ENCODE peak calls at places on chromosomes 4 and X, in five cellular contexts. One of them, this sample, is unnamed.
A peak's percentile ranks its signal among the peaks of the same experiment; 100 is the strongest.

GRCh38 chrX:54358424-54359211 is 772 bp upstream of the WNK3 start:
- DNase-seq in lung: peak; percentile 38
- DNase-seq in vagina: no peak
- DNase-seq in astrocyte: peak; percentile 63
- DNase-seq in cardiac muscle cell: peak; percentile 82
- DNase-seq in this sample: peak; percentile 52

GRCh38 chr4:159035570-159035969 is 67.3 kb upstream of the RAPGEF2 start:
- DNase-seq in lung: no peak
- DNase-seq in vagina: no peak
- DNase-seq in astrocyte: no peak
- DNase-seq in cardiac muscle cell: no peak
- DNase-seq in this sample: no peak

GRCh38 chr4:110510955-110511544 is 35.1 kb downstream of the ENPEP start:
- DNase-seq in lung: no peak
- DNase-seq in vagina: no peak
- DNase-seq in astrocyte: peak; percentile 25
- DNase-seq in cardiac muscle cell: peak; percentile 76
- DNase-seq in this sample: no peak

GRCh38 chrX:19440713-19441112 is 74.6 kb downstream of the MAP3K15 start:
- DNase-seq in lung: no peak
- DNase-seq in vagina: no peak
- DNase-seq in astrocyte: peak; percentile 39
- DNase-seq in cardiac muscle cell: peak; percentile 82
- DNase-seq in this sample: no peak

GRCh38 chrX:150460063-150460462 is 96.9 kb downstream of the MAMLD1 start:
- DNase-seq in lung: no peak
- DNase-seq in vagina: peak; percentile 40
- DNase-seq in astrocyte: no peak
- DNase-seq in cardiac muscle cell: no peak
- DNase-seq in this sample: no peak

GRCh38 chr4:8849266-8850073 is 22.2 kb downstream of the HMX1 start:
- DNase-seq in lung: no peak
- DNase-seq in vagina: no peak
- DNase-seq in astrocyte: no peak
- DNase-seq in cardiac muscle cell: no peak
- DNase-seq in this sample: peak; percentile 8

GRCh38 chrX:49932786-49933185 is 10.4 kb downstream of the CLCN5 start:
- DNase-seq in lung: no peak
- DNase-seq in vagina: no peak
- DNase-seq in astrocyte: no peak
- DNase-seq in cardiac muscle cell: no peak
- DNase-seq in this sample: no peak

GRCh38 chr4:82898322-82899243 is 2.0 kb upstream of the THAP9 start:
- DNase-seq in lung: peak; percentile 67
- DNase-seq in vagina: no peak
- DNase-seq in astrocyte: peak; percentile 92
- DNase-seq in cardiac muscle cell: peak; percentile 92
- DNase-seq in this sample: peak; percentile 64

GRCh38 chr4:184255361-184255760 is 37.7 kb upstream of the ENPP6 start:
- DNase-seq in lung: no peak
- DNase-seq in vagina: peak; percentile 78
- DNase-seq in astrocyte: no peak
- DNase-seq in cardiac muscle cell: no peak
- DNase-seq in this sample: no peak

GRCh38 chr4:99827857-99828256 is 11.2 kb downstream of the DAPP1 start:
- DNase-seq in lung: no peak
- DNase-seq in vagina: no peak
- DNase-seq in astrocyte: no peak
- DNase-seq in cardiac muscle cell: no peak
- DNase-seq in this sample: no peak

GRCh38 chrX:85244411-85245210 is 820 bp downstream of the ZNF711 start:
- DNase-seq in lung: no peak
- DNase-seq in vagina: no peak
- DNase-seq in astrocyte: peak; percentile 18
- DNase-seq in cardiac muscle cell: peak; percentile 24
- DNase-seq in this sample: peak; percentile 29

GRCh38 chr4:1411436-1412375 is 5.5 kb upstream of the NKX1-1 start:
- DNase-seq in lung: no peak
- DNase-seq in vagina: no peak
- DNase-seq in astrocyte: no peak
- DNase-seq in cardiac muscle cell: no peak
- DNase-seq in this sample: no peak

GRCh38 chr4:37908488-37909343 is 17.8 kb downstream of the TBC1D1 start:
- DNase-seq in lung: no peak
- DNase-seq in vagina: no peak
- DNase-seq in astrocyte: peak; percentile 76
- DNase-seq in cardiac muscle cell: peak; percentile 65
- DNase-seq in this sample: no peak

GRCh38 chrX:133495464-133496391 is 80.4 kb upstream of the GPC4 start:
- DNase-seq in lung: no peak
- DNase-seq in vagina: no peak
- DNase-seq in astrocyte: peak; percentile 80
- DNase-seq in cardiac muscle cell: peak; percentile 64
- DNase-seq in this sample: peak; percentile 27

GRCh38 chr4:33297091-33297490 is 2576.9 kb downstream of the PCDH7 start:
- DNase-seq in lung: no peak
- DNase-seq in vagina: no peak
- DNase-seq in astrocyte: no peak
- DNase-seq in cardiac muscle cell: no peak
- DNase-seq in this sample: no peak

GRCh38 chr4:84684361-84684760 is 101.4 kb downstream of the CDS1 start:
- DNase-seq in lung: no peak
- DNase-seq in vagina: no peak
- DNase-seq in astrocyte: peak; percentile 66
- DNase-seq in cardiac muscle cell: no peak
- DNase-seq in this sample: no peak

GRCh38 chrX:102976793-102977495 is 39.9 kb downstream of the RAB40AL start:
- DNase-seq in lung: no peak
- DNase-seq in vagina: no peak
- DNase-seq in astrocyte: peak; percentile 82
- DNase-seq in cardiac muscle cell: peak; percentile 22
- DNase-seq in this sample: peak; percentile 18

GRCh38 chrX:14073158-14073557 is 43.5 kb upstream of the GEMIN8 start:
- DNase-seq in lung: no peak
- DNase-seq in vagina: no peak
- DNase-seq in astrocyte: no peak
- DNase-seq in cardiac muscle cell: no peak
- DNase-seq in this sample: no peak

GRCh38 chr4:170111100-170111499 is 21.3 kb upstream of the AADAT start:
- DNase-seq in lung: no peak
- DNase-seq in vagina: no peak
- DNase-seq in astrocyte: no peak
- DNase-seq in cardiac muscle cell: no peak
- DNase-seq in this sample: no peak

GRCh38 chrX:2548731-2549423 is 48.1 kb upstream of the DHRSX start:
- DNase-seq in lung: no peak
- DNase-seq in vagina: no peak
- DNase-seq in astrocyte: no peak
- DNase-seq in cardiac muscle cell: no peak
- DNase-seq in this sample: no peak

GRCh38 chr4:83393908-83394307 is 59.3 kb upstream of the HPSE start:
- DNase-seq in lung: no peak
- DNase-seq in vagina: no peak
- DNase-seq in astrocyte: no peak
- DNase-seq in cardiac muscle cell: no peak
- DNase-seq in this sample: no peak

GRCh38 chrX:48090123-48090522 is 18.7 kb upstream of the ZNF630 start:
- DNase-seq in lung: no peak
- DNase-seq in vagina: no peak
- DNase-seq in astrocyte: no peak
- DNase-seq in cardiac muscle cell: no peak
- DNase-seq in this sample: no peak

GRCh38 chr4:2981256-2981804 is 18.0 kb downstream of the GRK4 start:
- DNase-seq in lung: no peak
- DNase-seq in vagina: no peak
- DNase-seq in astrocyte: no peak
- DNase-seq in cardiac muscle cell: no peak
- DNase-seq in this sample: no peak

GRCh38 chrX:74924449-74925209 is 623 bp downstream of the NEXMIF start:
- DNase-seq in lung: peak; percentile 33
- DNase-seq in vagina: no peak
- DNase-seq in astrocyte: peak; percentile 1
- DNase-seq in cardiac muscle cell: peak; percentile 25
- DNase-seq in this sample: peak; percentile 64

GRCh38 chr4:110164856-110165255 is 33.6 kb downstream of the ELOVL6 start:
- DNase-seq in lung: no peak
- DNase-seq in vagina: no peak
- DNase-seq in astrocyte: no peak
- DNase-seq in cardiac muscle cell: no peak
- DNase-seq in this sample: no peak

GRCh38 chr4:158295053-158295452 is 84.8 kb downstream of the TMEM144 start:
- DNase-seq in lung: no peak
- DNase-seq in vagina: no peak
- DNase-seq in astrocyte: no peak
- DNase-seq in cardiac muscle cell: no peak
- DNase-seq in this sample: no peak

GRCh38 chr4:766152-766515 is 59.8 kb downstream of the CPLX1 start:
- DNase-seq in lung: no peak
- DNase-seq in vagina: no peak
- DNase-seq in astrocyte: peak; percentile 46
- DNase-seq in cardiac muscle cell: peak; percentile 33
- DNase-seq in this sample: no peak

GRCh38 chrX:46531442-46531841 is 13.8 kb downstream of the ZNF674 start:
- DNase-seq in lung: no peak
- DNase-seq in vagina: no peak
- DNase-seq in astrocyte: no peak
- DNase-seq in cardiac muscle cell: no peak
- DNase-seq in this sample: no peak
- H3K4me1 ChIP-seq in lung: no peaks in the 10 kb centered on the region
- H3K4me1 ChIP-seq in vagina: no peaks in the 10 kb centered on the region
- H3K4me1 ChIP-seq in astrocyte: no peaks in the 10 kb centered on the region
- H3K4me1 ChIP-seq in cardiac muscle cell: no peaks in the 10 kb centered on the region
- H3K4me1 ChIP-seq in this sample: no peaks in the 10 kb centered on the region

DNA sequence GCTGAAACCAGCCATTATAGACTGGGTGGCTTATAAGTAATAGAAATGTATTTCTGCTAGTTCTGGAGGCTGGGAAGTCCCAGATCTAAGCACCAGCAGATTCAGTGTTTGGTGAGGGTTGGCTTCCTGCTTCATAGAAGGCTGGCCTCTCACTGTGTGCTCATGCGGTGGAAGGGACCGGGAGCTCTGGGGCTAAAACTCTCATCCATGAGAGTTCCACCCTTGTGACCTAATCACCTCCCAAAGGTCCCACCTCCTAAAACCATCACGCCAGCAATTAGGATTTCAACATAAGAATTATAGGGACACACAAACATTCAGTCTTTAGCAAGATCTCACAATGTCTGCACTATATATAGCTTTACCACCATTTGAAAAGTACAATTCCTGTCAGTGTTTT is 215.2 kb downstream of the CBR4 start:
- DNase-seq in lung: no peak
- DNase-seq in vagina: no peak
- DNase-seq in astrocyte: no peak
- DNase-seq in cardiac muscle cell: no peak
- DNase-seq in this sample: no peak
- H3K27ac ChIP-seq in lung: no peak overlapping the region
- H3K27ac ChIP-seq in vagina: no peak overlapping the region
- H3K27ac ChIP-seq in astrocyte: peak overlapping the region; percentile 97
- H3K27ac ChIP-seq in cardiac muscle cell: no peak overlapping the region
- H3K27ac ChIP-seq in this sample: no peak overlapping the region

GRCh38 chr4:57081651-57082349 is 28.4 kb downstream of the IGFBP7 start:
- DNase-seq in lung: no peak
- DNase-seq in vagina: no peak
- DNase-seq in astrocyte: no peak
- DNase-seq in cardiac muscle cell: no peak
- DNase-seq in this sample: no peak
- H3K4me1 ChIP-seq in lung: peaks cover 15% of the 10 kb centered on the region
- H3K4me1 ChIP-seq in vagina: peaks cover 39% of the 10 kb centered on the region
- H3K4me1 ChIP-seq in astrocyte: peaks cover 56% of the 10 kb centered on the region
- H3K4me1 ChIP-seq in cardiac muscle cell: peaks cover 31% of the 10 kb centered on the region
- H3K4me1 ChIP-seq in this sample: peaks cover 42% of the 10 kb centered on the region

GRCh38 chr4:140049924-140050681 is 103.9 kb downstream of the MAML3 start:
- DNase-seq in lung: no peak
- DNase-seq in vagina: no peak
- DNase-seq in astrocyte: peak; percentile 43
- DNase-seq in cardiac muscle cell: peak; percentile 56
- DNase-seq in this sample: no peak

GRCh38 chr4:140047781-140048180 is 106.2 kb downstream of the MAML3 start:
- DNase-seq in lung: no peak
- DNase-seq in vagina: no peak
- DNase-seq in astrocyte: no peak
- DNase-seq in cardiac muscle cell: no peak
- DNase-seq in this sample: no peak

GRCh38 chr4:140049024-140049923 is 104.7 kb downstream of the MAML3 start:
- DNase-seq in lung: no peak
- DNase-seq in vagina: no peak
- DNase-seq in astrocyte: peak; percentile 61
- DNase-seq in cardiac muscle cell: peak; percentile 66
- DNase-seq in this sample: peak; percentile 68

GRCh38 chr4:140047017-140047640 is 106.9 kb downstream of the MAML3 start:
- DNase-seq in lung: no peak
- DNase-seq in vagina: no peak
- DNase-seq in astrocyte: no peak
- DNase-seq in cardiac muscle cell: peak; percentile 67
- DNase-seq in this sample: no peak

DNA sequence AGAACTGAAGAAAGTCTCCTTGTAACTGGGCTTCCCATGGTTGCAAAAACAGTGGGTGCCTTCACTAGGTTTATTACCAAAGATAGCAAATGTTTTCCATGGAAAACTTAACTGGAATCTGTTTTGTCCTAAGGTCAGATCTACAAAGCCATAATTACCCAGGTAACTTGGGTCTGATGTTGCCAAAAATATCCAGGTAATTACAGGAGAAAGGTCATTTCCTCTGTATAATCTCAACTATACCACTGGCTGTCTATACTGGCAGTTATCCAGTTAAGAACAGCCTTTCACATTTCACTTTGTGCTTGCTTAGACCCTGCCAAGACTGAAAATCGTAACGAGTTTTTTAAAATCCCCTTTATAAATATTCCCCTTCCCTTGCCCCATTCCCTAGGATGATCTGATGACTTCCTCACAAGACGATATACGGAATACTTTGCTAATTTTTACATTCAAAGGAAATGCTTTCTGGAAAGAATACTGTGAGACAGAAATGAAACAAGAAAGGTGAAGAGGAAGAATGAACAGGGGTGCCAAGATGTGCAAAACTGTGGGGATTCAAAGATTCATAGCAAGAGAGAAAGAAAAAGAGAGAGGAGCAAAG is 105.5 kb downstream of the MAML3 start:
- DNase-seq in lung: no peak
- DNase-seq in vagina: no peak
- DNase-seq in astrocyte: no peak
- DNase-seq in cardiac muscle cell: no peak
- DNase-seq in this sample: no peak
- H3K27ac ChIP-seq in lung: peak overlapping the region; percentile 25
- H3K27ac ChIP-seq in vagina: peak overlapping the region; percentile 67
- H3K27ac ChIP-seq in astrocyte: no peak overlapping the region
- H3K27ac ChIP-seq in cardiac muscle cell: peak overlapping the region; percentile 50
- H3K27ac ChIP-seq in this sample: peak overlapping the region; percentile 65